ENCODE peak calls at places on chromosomes 1 and 21, in five cellular contexts. One of them, this sample, is unnamed.

GRCh38 chr1:169460193-169460833 is 25.4 kb downstream of the SLC19A2 start:
- DNase-seq in upper lobe of right lung: peak; percentile 61
- DNase-seq in HFF-Myc: peak; percentile 6
- DNase-seq in GM10248: no peak
- DNase-seq in fibroblast of the aortic adventitia: peak; percentile 28
- DNase-seq in this sample: no peak

GRCh38 chr1:200659269-200659668 is 10.4 kb downstream of the DDX59 start:
- DNase-seq in fibroblast of the aortic adventitia: no peak
- DNase-seq in HFF-Myc: no peak
- DNase-seq in GM10248: no peak
- DNase-seq in upper lobe of right lung: no peak
- DNase-seq in this sample: no peak

GRCh38 chr1:47908258-47908657 is 88.9 kb downstream of the TRABD2B start:
- DNase-seq in fibroblast of the aortic adventitia: no peak
- DNase-seq in HFF-Myc: no peak
- DNase-seq in upper lobe of right lung: no peak
- DNase-seq in GM10248: no peak
- DNase-seq in this sample: no peak

GRCh38 chr1:27341525-27342252 is at the start of gene SYTL1:
- DNase-seq in GM10248: peak; percentile 83
- DNase-seq in fibroblast of the aortic adventitia: peak; percentile 44
- DNase-seq in HFF-Myc: no peak
- DNase-seq in upper lobe of right lung: peak; percentile 86
- DNase-seq in this sample: peak; percentile 86

GRCh38 chr1:7301346-7301993 is 469.6 kb upstream of the VAMP3 start:
- DNase-seq in fibroblast of the aortic adventitia: no peak
- DNase-seq in GM10248: no peak
- DNase-seq in upper lobe of right lung: no peak
- DNase-seq in HFF-Myc: no peak
- DNase-seq in this sample: no peak

GRCh38 chr1:201016943-201017827 is 6.3 kb downstream of the KIF21B start:
- DNase-seq in GM10248: no peak
- DNase-seq in HFF-Myc: no peak
- DNase-seq in fibroblast of the aortic adventitia: no peak
- DNase-seq in upper lobe of right lung: peak; percentile 59
- DNase-seq in this sample: no peak

GRCh38 chr1:46262508-46262907 is 14.9 kb downstream of the RAD54L start:
- DNase-seq in upper lobe of right lung: no peak
- DNase-seq in HFF-Myc: no peak
- DNase-seq in fibroblast of the aortic adventitia: no peak
- DNase-seq in GM10248: no peak
- DNase-seq in this sample: no peak

GRCh38 chr1:82565546-82565945 is 764.8 kb downstream of the ADGRL2 start:
- DNase-seq in GM10248: no peak
- DNase-seq in HFF-Myc: peak; percentile 1
- DNase-seq in upper lobe of right lung: no peak
- DNase-seq in fibroblast of the aortic adventitia: peak; percentile 88
- DNase-seq in this sample: no peak

GRCh38 chr1:46342677-46343350 is 2.2 kb downstream of the NSUN4 start:
- DNase-seq in upper lobe of right lung: no peak
- DNase-seq in fibroblast of the aortic adventitia: no peak
- DNase-seq in GM10248: no peak
- DNase-seq in HFF-Myc: no peak
- DNase-seq in this sample: no peak

GRCh38 chr1:225735252-225736149 is 42.1 kb upstream of the SRP9 start:
- DNase-seq in GM10248: no peak
- DNase-seq in upper lobe of right lung: peak; percentile 70
- DNase-seq in HFF-Myc: peak; percentile 43
- DNase-seq in fibroblast of the aortic adventitia: peak; percentile 98
- DNase-seq in this sample: no peak

GRCh38 chr1:218643926-218644325 is 298.8 kb downstream of the TGFB2 start:
- DNase-seq in HFF-Myc: no peak
- DNase-seq in GM10248: no peak
- DNase-seq in fibroblast of the aortic adventitia: no peak
- DNase-seq in upper lobe of right lung: no peak
- DNase-seq in this sample: no peak

GRCh38 chr1:38651669-38652068 is 207.9 kb downstream of the RRAGC start:
- DNase-seq in HFF-Myc: no peak
- DNase-seq in fibroblast of the aortic adventitia: no peak
- DNase-seq in upper lobe of right lung: no peak
- DNase-seq in GM10248: no peak
- DNase-seq in this sample: no peak

GRCh38 chr1:15167386-15167785 is 13.8 kb downstream of the TMEM51 start:
- DNase-seq in fibroblast of the aortic adventitia: no peak
- DNase-seq in upper lobe of right lung: no peak
- DNase-seq in HFF-Myc: no peak
- DNase-seq in GM10248: no peak
- DNase-seq in this sample: no peak

GRCh38 chr1:247551716-247552115 is 2.8 kb downstream of the GCSAML start:
- DNase-seq in HFF-Myc: no peak
- DNase-seq in GM10248: no peak
- DNase-seq in upper lobe of right lung: no peak
- DNase-seq in fibroblast of the aortic adventitia: no peak
- DNase-seq in this sample: no peak

GRCh38 chr1:226579781-226580323 is 31.3 kb downstream of the STUM start:
- DNase-seq in HFF-Myc: no peak
- DNase-seq in fibroblast of the aortic adventitia: no peak
- DNase-seq in GM10248: no peak
- DNase-seq in upper lobe of right lung: peak; percentile 11
- DNase-seq in this sample: no peak

GRCh38 chr1:112991721-112992120 is 35.7 kb upstream of the SLC16A1 start:
- DNase-seq in fibroblast of the aortic adventitia: no peak
- DNase-seq in GM10248: no peak
- DNase-seq in HFF-Myc: no peak
- DNase-seq in upper lobe of right lung: no peak
- DNase-seq in this sample: no peak

GRCh38 chr1:197961933-197962332 is 44.8 kb downstream of the LHX9 start:
- DNase-seq in fibroblast of the aortic adventitia: no peak
- DNase-seq in upper lobe of right lung: no peak
- DNase-seq in GM10248: no peak
- DNase-seq in HFF-Myc: no peak
- DNase-seq in this sample: no peak

GRCh38 chr21:16634522-16634914 is 878.3 kb upstream of the CXADR start:
- DNase-seq in fibroblast of the aortic adventitia: no peak
- DNase-seq in HFF-Myc: no peak
- DNase-seq in GM10248: no peak
- DNase-seq in upper lobe of right lung: no peak
- DNase-seq in this sample: no peak

GRCh38 chr1:17844146-17844826 is 89.2 kb downstream of the ACTL8 start:
- DNase-seq in upper lobe of right lung: no peak
- DNase-seq in GM10248: no peak
- DNase-seq in fibroblast of the aortic adventitia: no peak
- DNase-seq in HFF-Myc: no peak
- DNase-seq in this sample: no peak

GRCh38 chr1:30907641-30908445 is 715 bp downstream of the SDC3 start:
- DNase-seq in HFF-Myc: no peak
- DNase-seq in GM10248: no peak
- DNase-seq in upper lobe of right lung: peak; percentile 66
- DNase-seq in fibroblast of the aortic adventitia: no peak
- DNase-seq in this sample: no peak

GRCh38 chr1:167617100-167617949 is 12.7 kb upstream of the RCSD1 start:
- DNase-seq in HFF-Myc: no peak
- DNase-seq in GM10248: no peak
- DNase-seq in upper lobe of right lung: no peak
- DNase-seq in fibroblast of the aortic adventitia: no peak
- DNase-seq in this sample: no peak

GRCh38 chr1:165369255-165369848 is 12.8 kb upstream of the LMX1A start:
- DNase-seq in fibroblast of the aortic adventitia: peak; percentile 53
- DNase-seq in GM10248: peak; percentile 64
- DNase-seq in upper lobe of right lung: peak; percentile 73
- DNase-seq in HFF-Myc: peak; percentile 27
- DNase-seq in this sample: peak; percentile 64

GRCh38 chr21:29196021-29196663 is 65.7 kb downstream of the MAP3K7CL start:
- DNase-seq in GM10248: peak; percentile 82
- DNase-seq in HFF-Myc: no peak
- DNase-seq in fibroblast of the aortic adventitia: peak; percentile 95
- DNase-seq in upper lobe of right lung: no peak
- DNase-seq in this sample: peak; percentile 82
- TF ChIP-seq CTCF in GM10248: peak; percentile 50
- TF ChIP-seq CTCF in HFF-Myc: peak; percentile 55
- TF ChIP-seq CTCF in fibroblast of the aortic adventitia: peak; percentile 59
- TF ChIP-seq CTCF in upper lobe of right lung: peak; percentile 45
- TF ChIP-seq CTCF in this sample: peak; percentile 35

DNA sequence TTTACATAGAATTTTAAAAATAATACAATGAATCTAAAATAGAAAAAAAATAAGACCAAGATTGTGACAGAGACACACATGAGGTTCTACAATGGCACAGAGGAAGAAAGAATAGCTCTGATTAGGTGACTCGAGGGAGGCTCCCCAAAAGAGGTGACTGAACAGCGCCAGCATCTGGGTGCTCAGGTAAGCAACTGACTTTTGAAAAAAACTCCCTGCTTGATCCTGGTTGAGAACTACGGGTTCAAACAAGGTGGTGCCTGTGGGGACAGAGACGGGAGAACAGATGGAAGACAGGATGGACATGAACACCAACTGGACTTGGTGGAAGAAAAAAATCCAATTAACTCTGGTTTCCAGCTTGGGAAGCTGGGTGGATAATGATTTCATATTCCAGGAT is 22.5 kb downstream of the BATF3 start:
- DNase-seq in upper lobe of right lung: no peak
- DNase-seq in fibroblast of the aortic adventitia: no peak
- DNase-seq in HFF-Myc: no peak
- DNase-seq in GM10248: no peak
- DNase-seq in this sample: no peak
- TF ChIP-seq CTCF in upper lobe of right lung: no peak
- TF ChIP-seq CTCF in fibroblast of the aortic adventitia: no peak
- TF ChIP-seq CTCF in HFF-Myc: no peak
- TF ChIP-seq CTCF in GM10248: no peak
- TF ChIP-seq CTCF in this sample: no peak

GRCh38 chr1:211517006-211517405 is 25.0 kb upstream of the RD3 start:
- DNase-seq in HFF-Myc: no peak
- DNase-seq in fibroblast of the aortic adventitia: no peak
- DNase-seq in GM10248: no peak
- DNase-seq in upper lobe of right lung: no peak
- DNase-seq in this sample: no peak

GRCh38 chr1:211511947-211512346 is 20.0 kb upstream of the RD3 start:
- DNase-seq in HFF-Myc: no peak
- DNase-seq in GM10248: no peak
- DNase-seq in upper lobe of right lung: no peak
- DNase-seq in fibroblast of the aortic adventitia: peak; percentile 46
- DNase-seq in this sample: no peak

GRCh38 chr1:211511030-211511429 is 19.1 kb upstream of the RD3 start:
- DNase-seq in upper lobe of right lung: no peak
- DNase-seq in fibroblast of the aortic adventitia: no peak
- DNase-seq in GM10248: no peak
- DNase-seq in HFF-Myc: no peak
- DNase-seq in this sample: no peak

GRCh38 chr1:211515090-211516023 is 23.4 kb upstream of the RD3 start:
- DNase-seq in fibroblast of the aortic adventitia: peak; percentile 72
- DNase-seq in upper lobe of right lung: peak; percentile 91
- DNase-seq in HFF-Myc: no peak
- DNase-seq in GM10248: peak; percentile 89
- DNase-seq in this sample: peak; percentile 92

GRCh38 chr1:211514030-211514754 is 22.2 kb upstream of the RD3 start:
- DNase-seq in fibroblast of the aortic adventitia: peak; percentile 89
- DNase-seq in GM10248: peak; percentile 91
- DNase-seq in upper lobe of right lung: peak; percentile 86
- DNase-seq in HFF-Myc: peak; percentile 68
- DNase-seq in this sample: peak; percentile 92
- TF ChIP-seq CTCF in fibroblast of the aortic adventitia: peak; percentile 81
- TF ChIP-seq CTCF in GM10248: peak; percentile 74
- TF ChIP-seq CTCF in upper lobe of right lung: peak; percentile 82
- TF ChIP-seq CTCF in HFF-Myc: peak; percentile 79
- TF ChIP-seq CTCF in this sample: peak; percentile 82

GRCh38 chr1:79220509-79220908 is 214.0 kb upstream of the ADGRL4 start:
- DNase-seq in HFF-Myc: no peak
- DNase-seq in fibroblast of the aortic adventitia: no peak
- DNase-seq in GM10248: no peak
- DNase-seq in upper lobe of right lung: no peak
- DNase-seq in this sample: no peak

DNA sequence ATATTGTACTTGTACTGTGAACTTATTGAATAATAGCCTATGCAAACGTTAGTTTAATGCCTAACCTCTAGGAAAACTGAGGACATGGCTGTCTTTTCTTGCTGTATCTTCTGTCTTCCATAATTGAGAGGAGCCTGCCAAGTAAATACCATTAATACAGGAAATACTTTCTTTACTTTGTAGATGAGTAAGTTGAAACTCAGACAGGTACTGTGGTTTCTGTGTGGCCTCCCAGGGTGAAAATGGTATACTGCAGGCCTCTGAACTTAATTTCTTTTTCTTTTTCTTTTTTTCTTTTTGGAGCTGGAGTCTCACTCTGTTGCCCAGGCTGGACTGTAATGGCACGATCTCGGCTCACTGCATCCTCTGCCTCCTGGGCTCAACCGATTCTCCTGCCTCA is 208.8 kb upstream of the ADGRL4 start:
- DNase-seq in fibroblast of the aortic adventitia: no peak
- DNase-seq in upper lobe of right lung: no peak
- DNase-seq in GM10248: no peak
- DNase-seq in HFF-Myc: no peak
- DNase-seq in this sample: no peak
- TF ChIP-seq CTCF in fibroblast of the aortic adventitia: no peak
- TF ChIP-seq CTCF in upper lobe of right lung: no peak
- TF ChIP-seq CTCF in GM10248: no peak
- TF ChIP-seq CTCF in HFF-Myc: no peak
- TF ChIP-seq CTCF in this sample: no peak

GRCh38 chr1:228062085-228062791 is 20.3 kb upstream of the ARF1 start:
- DNase-seq in fibroblast of the aortic adventitia: no peak
- DNase-seq in upper lobe of right lung: peak; percentile 61
- DNase-seq in GM10248: no peak
- DNase-seq in HFF-Myc: no peak
- DNase-seq in this sample: no peak

GRCh38 chr1:228064296-228064695 is 18.2 kb upstream of the ARF1 start:
- DNase-seq in GM10248: no peak
- DNase-seq in HFF-Myc: no peak
- DNase-seq in upper lobe of right lung: peak; percentile 57
- DNase-seq in fibroblast of the aortic adventitia: no peak
- DNase-seq in this sample: no peak

GRCh38 chr1:228063251-228064191 is 19.0 kb upstream of the ARF1 start:
- DNase-seq in fibroblast of the aortic adventitia: no peak
- DNase-seq in GM10248: no peak
- DNase-seq in upper lobe of right lung: peak; percentile 54
- DNase-seq in HFF-Myc: no peak
- DNase-seq in this sample: no peak

GRCh38 chr1:228061411-228062084 is 21.0 kb upstream of the ARF1 start:
- DNase-seq in GM10248: no peak
- DNase-seq in HFF-Myc: no peak
- DNase-seq in fibroblast of the aortic adventitia: no peak
- DNase-seq in upper lobe of right lung: peak; percentile 62
- DNase-seq in this sample: peak; percentile 30

DNA sequence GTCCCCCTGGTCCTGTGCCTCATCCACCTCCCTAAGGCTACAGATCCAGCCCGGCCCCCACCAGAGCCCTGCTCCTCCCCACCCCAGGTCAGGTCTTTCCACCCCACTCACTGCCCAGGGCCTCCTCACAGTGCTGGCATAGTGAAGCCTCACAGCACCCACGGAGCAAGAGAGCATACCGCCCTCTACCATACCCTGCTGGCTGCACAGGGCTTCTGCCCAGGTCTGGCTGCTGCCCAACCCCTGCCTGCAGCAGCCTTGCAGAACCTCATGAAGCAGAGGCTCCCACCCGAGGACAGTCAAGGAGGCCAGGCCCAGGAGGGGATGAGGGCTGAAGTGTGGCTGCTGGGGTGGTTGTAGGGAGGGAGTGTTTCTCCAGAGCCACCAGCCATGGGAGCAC is 19.7 kb upstream of the ARF1 start:
- DNase-seq in fibroblast of the aortic adventitia: no peak
- DNase-seq in HFF-Myc: no peak
- DNase-seq in GM10248: no peak
- DNase-seq in upper lobe of right lung: peak; percentile 45
- DNase-seq in this sample: no peak
- TF ChIP-seq CTCF in fibroblast of the aortic adventitia: no peak
- TF ChIP-seq CTCF in HFF-Myc: no peak
- TF ChIP-seq CTCF in GM10248: no peak
- TF ChIP-seq CTCF in upper lobe of right lung: no peak
- TF ChIP-seq CTCF in this sample: no peak